ENCODE peak calls at places on chromosomes 5 and 9, in nine cellular contexts. N is CD4-positive, alpha-beta memory T cell; H is kidney; R is CD8-positive, alpha-beta memory T cell; I is Caco-2; V is IMR-90; K is H7; Y is transverse colon; X is ascending aorta. T is an unnamed sample.

GRCh38 chr5:20554001-20554400 is 566.0 kb upstream of the CDH18 start:
- DNase-seq in N (no peak), H (no peak), R (no peak), I (no peak), V (no peak), K (no peak), Y (no peak), X (no peak), T (no peak)

GRCh38 chr5:158754018-158754514 is 345.6 kb downstream of the EBF1 start:
- DNase-seq in N (no peak), H (no peak), R (no peak), I (no peak), V (peak; percentile 58), K (no peak), Y (no peak), X (no peak), T (no peak)

GRCh38 chr5:8686707-8687106 is 817.8 kb downstream of the MTRR start:
- DNase-seq in N (no peak), H (no peak), R (no peak), I (no peak), V (peak; percentile 47), K (no peak), Y (no peak), X (no peak), T (no peak)

GRCh38 chr5:163838738-163839137 is 333.3 kb downstream of the MAT2B start:
- DNase-seq in N (no peak), H (no peak), R (no peak), I (no peak), V (peak; percentile 28), K (no peak), Y (no peak), X (no peak), T (no peak)

GRCh38 chr9:36625006-36625600 is 52.4 kb downstream of the MELK start:
- DNase-seq in N (no peak), H (no peak), R (no peak), I (no peak), V (peak; percentile 90), K (no peak), Y (peak; percentile 8), X (peak; percentile 10), T (peak; percentile 34)

GRCh38 chr9:133621868-133622267 is 12.7 kb upstream of the FAM163B start:
- DNase-seq in N (no peak), H (peak; percentile 21), R (no peak), I (no peak), V (no peak), K (no peak), Y (no peak), X (no peak), T (no peak)

GRCh38 chr5:39494099-39494498 is 69.3 kb upstream of the DAB2 start:
- DNase-seq in N (no peak), H (no peak), R (no peak), I (no peak), V (peak; percentile 33), K (no peak), Y (no peak), X (no peak), T (no peak)

GRCh38 chr9:115591584-115591984 is 473.6 kb upstream of the TNC start:
- DNase-seq in N (no peak), H (no peak), R (no peak), I (peak; percentile 72), V (peak; percentile 100), K (peak; percentile 61), Y (peak; percentile 59), X (peak; percentile 16), T (peak; percentile 87)

GRCh38 chr5:170126626-170127025 is 20.9 kb downstream of the FOXI1 start:
- DNase-seq in N (no peak), H (no peak), R (no peak), I (no peak), V (no peak), K (no peak), Y (no peak), X (no peak), T (no peak)

GRCh38 chr9:8835291-8835690 is 1035.7 kb upstream of the DMAC1 start:
- DNase-seq in N (no peak), H (no peak), R (no peak), I (no peak), V (no peak), K (no peak), Y (no peak), X (no peak), T (no peak)

GRCh38 chr9:76704601-76705204 is 59.5 kb upstream of the PCA3 start:
- DNase-seq in N (peak; percentile 56), H (no peak), R (no peak), I (peak; percentile 24), V (peak; percentile 93), K (peak; percentile 54), Y (no peak), X (no peak), T (no peak)

GRCh38 chr5:81856948-81857928 is 106.3 kb upstream of the SSBP2 start:
- DNase-seq in N (no peak), H (peak; percentile 81), R (no peak), I (no peak), V (no peak), K (peak; percentile 47), Y (peak; percentile 38), X (no peak), T (no peak)
- H3K4me3 ChIP-seq in N (no peak overlapping the region), H (peak overlapping the region; percentile 31), R (no peak overlapping the region), I (no peak overlapping the region), V (no peak overlapping the region), K (no peak overlapping the region), Y (no peak overlapping the region), X (no peak overlapping the region), T (no peak overlapping the region)

GRCh38 chr5:98872679-98873078 is 56.1 kb downstream of the CHD1 start:
- DNase-seq in N (no peak), H (no peak), R (no peak), I (no peak), V (peak; percentile 37), K (no peak), Y (no peak), X (no peak), T (no peak)
- H3K36me3 ChIP-seq in N (peaks cover 71% of the 10 kb centered on the region), H (peaks cover 8% of the 10 kb centered on the region), R (peaks cover 51% of the 10 kb centered on the region), I (peaks cover 2% of the 10 kb centered on the region), V (peaks cover 22% of the 10 kb centered on the region), K (peaks cover 10% of the 10 kb centered on the region), Y (no peaks in the 10 kb centered on the region), X (peaks cover 47% of the 10 kb centered on the region), T (peaks cover 89% of the 10 kb centered on the region)

GRCh38 chr5:72210913-72211670 is 103.8 kb downstream of the MAP1B start:
- DNase-seq in N (no peak), H (peak; percentile 77), R (no peak), I (no peak), V (peak; percentile 88), K (no peak), Y (peak; percentile 23), X (no peak), T (peak; percentile 81)
- H3K4me3 ChIP-seq in N (no peak overlapping the region), H (no peak overlapping the region), R (no peak overlapping the region), I (no peak overlapping the region), V (peak overlapping the region; percentile 25), K (no peak overlapping the region), Y (no peak overlapping the region), X (no peak overlapping the region), T (no peak overlapping the region)

GRCh38 chr5:32392039-32392438 is 52.5 kb downstream of the ZFR start:
- DNase-seq in N (no peak), H (no peak), R (no peak), I (no peak), V (no peak), K (no peak), Y (no peak), X (no peak), T (no peak)
- H3K36me3 ChIP-seq in N (peaks cover 77% of the 10 kb centered on the region), H (peaks cover 26% of the 10 kb centered on the region), R (peaks cover 36% of the 10 kb centered on the region), I (peaks cover 5% of the 10 kb centered on the region), V (peaks cover 35% of the 10 kb centered on the region), K (peaks cover 26% of the 10 kb centered on the region), Y (no peaks in the 10 kb centered on the region), X (peaks cover 74% of the 10 kb centered on the region), T (peaks cover 65% of the 10 kb centered on the region)